ENCODE peak calls at places on chromosomes 7 and 10, in nine cellular contexts. S is sigmoid colon; L is A549; F is ascending aorta; I is CD8-positive, alpha-beta T cell; X is effector memory CD4-positive, alpha-beta T cell; C is fibroblast of lung; V is GM23248; J is HCT116. O is an unnamed sample. For H3K4me1, the result is how much of the 10 kb centered on the place peaks cover.

GRCh38 chr7:87506243-87507180 is 31.0 kb upstream of the ABCB4 start:
- DNase-seq in S (no peak), L (peak), F (no peak), I (no peak), X (no peak), C (peak), V (peak), J (peak), O (no peak)

GRCh38 chr10:120824864-120825263 is 26.3 kb upstream of the WDR11 start:
- DNase-seq in S (no peak), L (peak), F (no peak), I (no peak), X (no peak), C (peak), V (peak), J (peak), O (no peak)

GRCh38 chr10:124143721-124144120 is 50.3 kb upstream of the CHST15 start:
- DNase-seq in S (peak), L (no peak), F (peak), I (no peak), X (no peak), C (no peak), V (no peak), J (no peak), O (no peak)

GRCh38 chr7:76155938-76156337 is 45.8 kb upstream of the SRRM3 start:
- DNase-seq in S (peak), L (peak), F (peak), I (no peak), X (no peak), C (peak), V (peak), J (no peak), O (peak)

GRCh38 chr7:82044497-82045080 is 274.7 kb upstream of the HGF start:
- DNase-seq in S (no peak), L (peak), F (no peak), I (no peak), X (no peak), C (peak), V (peak), J (peak), O (peak)

GRCh38 chr10:104342941-104343411 is 4.7 kb upstream of the ITPRIP start:
- DNase-seq in S (no peak), L (no peak), F (no peak), I (no peak), X (no peak), C (peak), V (peak), J (no peak), O (no peak)

GRCh38 chr10:61757001-61757400 is 94.3 kb downstream of the CABCOCO1 start:
- DNase-seq in S (no peak), L (no peak), F (no peak), I (no peak), X (no peak), C (no peak), V (no peak), J (no peak), O (no peak)

GRCh38 chr7:90579181-90579688 is 16.9 kb upstream of the CDK14 start:
- DNase-seq in S (no peak), L (no peak), F (no peak), I (no peak), X (no peak), C (peak), V (peak), J (no peak), O (no peak)

GRCh38 chr10:5818048-5818331 is 4.8 kb upstream of the GDI2 start:
- DNase-seq in S (no peak), L (no peak), F (no peak), I (no peak), X (no peak), C (no peak), V (no peak), J (no peak), O (no peak)

GRCh38 chr10:47440207-47440606 is 43.7 kb downstream of the ANXA8 start:
- DNase-seq in S (no peak), L (no peak), F (no peak), I (no peak), X (no peak), C (no peak), V (no peak), J (no peak), O (no peak)

GRCh38 chr7:40586197-40586596 is 451.4 kb downstream of the SUGCT start:
- DNase-seq in S (no peak), L (no peak), F (no peak), I (no peak), X (no peak), C (peak), V (peak), J (no peak), O (no peak)

GRCh38 chr10:97940534-97940933 is 89.9 kb downstream of the CRTAC1 start:
- DNase-seq in S (no peak), L (no peak), F (no peak), I (no peak), X (no peak), C (no peak), V (no peak), J (no peak), O (no peak)

GRCh38 chr10:32693441-32693979 is 247.6 kb downstream of the CCDC7 start:
- DNase-seq in S (no peak), L (no peak), F (no peak), I (no peak), X (no peak), C (no peak), V (no peak), J (no peak), O (no peak)

GRCh38 chr10:117455346-117455745 is 80.1 kb upstream of the PDZD8 start:
- DNase-seq in S (no peak), L (no peak), F (no peak), I (no peak), X (no peak), C (no peak), V (no peak), J (no peak), O (no peak)

GRCh38 chr7:104341545-104341944 is 13.1 kb downstream of the LHFPL3 start:
- DNase-seq in S (no peak), L (peak), F (no peak), I (no peak), X (no peak), C (no peak), V (no peak), J (no peak), O (no peak)

GRCh38 chr10:13213163-13213562 is 21.0 kb downstream of the UCMA start:
- DNase-seq in S (no peak), L (no peak), F (no peak), I (no peak), X (no peak), C (no peak), V (no peak), J (no peak), O (no peak)

GRCh38 chr7:30563326-30563942 is 31.2 kb upstream of the GARS1 start:
- DNase-seq in S (no peak), L (no peak), F (no peak), I (no peak), X (no peak), C (peak), V (peak), J (no peak), O (no peak)

GRCh38 chr10:71486465-71487114 is 89.9 kb downstream of the CDH23 start:
- DNase-seq in S (no peak), L (peak), F (no peak), I (peak), X (peak), C (peak), V (peak), J (peak), O (peak)

GRCh38 chr7:158239290-158239981 is 348.2 kb downstream of the PTPRN2 start:
- DNase-seq in S (no peak), L (no peak), F (no peak), I (no peak), X (no peak), C (no peak), V (no peak), J (no peak), O (no peak)

GRCh38 chr10:119365773-119366640 is 158.6 kb downstream of the GRK5 start:
- DNase-seq in S (peak), L (no peak), F (no peak), I (no peak), X (no peak), C (no peak), V (no peak), J (no peak), O (peak)

GRCh38 chr10:98748298-98748697 is 301.6 kb upstream of the HPS1 start:
- DNase-seq in S (no peak), L (peak), F (no peak), I (no peak), X (no peak), C (no peak), V (peak), J (peak), O (no peak)

GRCh38 chr10:71621263-71621751 is 98.3 kb downstream of the C10orf105 start:
- DNase-seq in S (peak), L (no peak), F (no peak), I (no peak), X (no peak), C (no peak), V (peak), J (no peak), O (peak)

GRCh38 chr10:35433851-35434426 is 97.6 kb downstream of the CCNY start:
- DNase-seq in S (no peak), L (no peak), F (no peak), I (no peak), X (no peak), C (peak), V (peak), J (no peak), O (no peak)

GRCh38 chr10:123043409-123043925 is 34.7 kb downstream of the ACADSB start:
- DNase-seq in S (no peak), L (peak), F (no peak), I (peak), X (peak), C (peak), V (peak), J (peak), O (no peak)

GRCh38 chr10:111525696-111526095 is 448.9 kb downstream of the ADRA2A start:
- DNase-seq in S (no peak), L (no peak), F (no peak), I (no peak), X (no peak), C (no peak), V (no peak), J (no peak), O (no peak)

GRCh38 chr10:71659050-71659738 is 60.4 kb downstream of the C10orf105 start:
- DNase-seq in S (no peak), L (no peak), F (no peak), I (no peak), X (no peak), C (no peak), V (no peak), J (no peak), O (no peak)

GRCh38 chr10:46299531-46300366 is 13.0 kb downstream of the ANTXRL start:
- DNase-seq in S (peak), L (no peak), F (peak), I (peak), X (no peak), C (no peak), V (no peak), J (no peak), O (peak)

GRCh38 chr7:66205736-66206080 is 574 bp downstream of the TPST1 start:
- DNase-seq in S (no peak), L (no peak), F (no peak), I (no peak), X (no peak), C (no peak), V (peak), J (no peak), O (no peak)

GRCh38 chr10:75403144-75404022 is 1.8 kb upstream of the ZNF503 start:
- DNase-seq in S (peak), L (peak), F (peak), I (no peak), X (no peak), C (peak), V (peak), J (no peak), O (peak)

GRCh38 chr10:90872648-90873020 is 860 bp downstream of the RPP30 start:
- DNase-seq in S (no peak), L (no peak), F (no peak), I (no peak), X (no peak), C (no peak), V (peak), J (no peak), O (no peak)

GRCh38 chr7:259751-260405 is 30.1 kb upstream of the FOXL3 start:
- DNase-seq in S (no peak), L (no peak), F (no peak), I (no peak), X (no peak), C (no peak), V (no peak), J (no peak), O (no peak)

GRCh38 chr10:96130326-96130758 is 245 bp downstream of the ZNF518A start:
- DNase-seq in S (peak), L (peak), F (peak), I (peak), X (peak), C (peak), V (peak), J (no peak), O (peak)

GRCh38 chr10:75350791-75351190 is 50.8 kb downstream of the ZNF503 start:
- DNase-seq in S (no peak), L (peak), F (no peak), I (no peak), X (no peak), C (peak), V (peak), J (peak), O (no peak)

GRCh38 chr10:7085913-7086589 is 324.8 kb downstream of the SFMBT2 start:
- DNase-seq in S (no peak), L (peak), F (no peak), I (no peak), X (no peak), C (peak), V (peak), J (no peak), O (no peak)

GRCh38 chr10:73785721-73786511 is 510 bp downstream of the ZSWIM8 start:
- DNase-seq in S (no peak), L (no peak), F (peak), I (peak), X (peak), C (peak), V (peak), J (no peak), O (no peak)

DNA sequence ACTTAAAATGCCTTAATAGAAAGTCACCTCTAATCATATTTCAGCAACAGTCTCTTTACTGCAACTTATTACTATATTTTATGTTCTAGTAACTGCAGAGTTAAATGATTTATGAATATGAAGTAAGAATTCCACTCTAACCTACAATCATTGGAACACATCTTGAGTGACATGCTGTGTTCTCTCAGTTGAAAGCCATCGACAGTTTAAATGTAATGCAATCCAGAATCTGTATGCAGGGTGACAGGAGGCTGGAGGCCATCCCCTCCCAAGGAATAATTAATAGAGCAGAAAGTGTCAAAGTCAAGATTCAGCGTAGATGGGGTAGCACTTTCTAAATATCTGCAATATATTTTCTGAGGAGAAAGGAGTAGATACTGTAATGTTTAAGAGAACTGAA is 590.3 kb upstream of the SORCS1 start:
- DNase-seq in S (no peak), L (no peak), F (no peak), I (no peak), X (no peak), C (no peak), V (no peak), J (no peak), O (no peak)
- H3K4me1 ChIP-seq in S (under half), L (under half), F (under half), I (under half), X (under half), C (under half), V (under half), J (under half), O (under half)

DNA sequence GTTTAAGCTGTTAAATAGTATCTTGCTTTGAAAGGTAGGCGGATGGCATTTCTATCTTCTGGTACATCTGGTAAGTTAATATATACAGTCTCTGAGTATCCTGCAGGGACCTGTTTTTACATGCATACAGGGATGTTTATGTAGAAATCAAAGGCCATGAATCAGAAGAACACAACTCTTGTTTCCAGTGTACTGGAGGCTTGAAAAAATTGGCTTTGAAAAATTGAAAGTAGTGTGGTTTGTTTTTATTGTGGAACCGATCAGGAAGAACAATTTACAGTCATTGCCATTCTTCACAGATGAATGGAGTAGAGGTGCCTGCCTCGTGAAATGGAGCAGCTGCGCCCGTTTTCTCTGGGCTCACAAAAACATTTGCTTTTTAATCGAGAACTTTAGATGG is 54.0 kb upstream of the RPA3 start:
- DNase-seq in S (no peak), L (no peak), F (no peak), I (no peak), X (no peak), C (peak), V (no peak), J (no peak), O (no peak)
- H3K4me1 ChIP-seq in S (under half), L (under half), F (under half), I (under half), X (under half), C (under half), V (under half), J (under half), O (under half)

DNA sequence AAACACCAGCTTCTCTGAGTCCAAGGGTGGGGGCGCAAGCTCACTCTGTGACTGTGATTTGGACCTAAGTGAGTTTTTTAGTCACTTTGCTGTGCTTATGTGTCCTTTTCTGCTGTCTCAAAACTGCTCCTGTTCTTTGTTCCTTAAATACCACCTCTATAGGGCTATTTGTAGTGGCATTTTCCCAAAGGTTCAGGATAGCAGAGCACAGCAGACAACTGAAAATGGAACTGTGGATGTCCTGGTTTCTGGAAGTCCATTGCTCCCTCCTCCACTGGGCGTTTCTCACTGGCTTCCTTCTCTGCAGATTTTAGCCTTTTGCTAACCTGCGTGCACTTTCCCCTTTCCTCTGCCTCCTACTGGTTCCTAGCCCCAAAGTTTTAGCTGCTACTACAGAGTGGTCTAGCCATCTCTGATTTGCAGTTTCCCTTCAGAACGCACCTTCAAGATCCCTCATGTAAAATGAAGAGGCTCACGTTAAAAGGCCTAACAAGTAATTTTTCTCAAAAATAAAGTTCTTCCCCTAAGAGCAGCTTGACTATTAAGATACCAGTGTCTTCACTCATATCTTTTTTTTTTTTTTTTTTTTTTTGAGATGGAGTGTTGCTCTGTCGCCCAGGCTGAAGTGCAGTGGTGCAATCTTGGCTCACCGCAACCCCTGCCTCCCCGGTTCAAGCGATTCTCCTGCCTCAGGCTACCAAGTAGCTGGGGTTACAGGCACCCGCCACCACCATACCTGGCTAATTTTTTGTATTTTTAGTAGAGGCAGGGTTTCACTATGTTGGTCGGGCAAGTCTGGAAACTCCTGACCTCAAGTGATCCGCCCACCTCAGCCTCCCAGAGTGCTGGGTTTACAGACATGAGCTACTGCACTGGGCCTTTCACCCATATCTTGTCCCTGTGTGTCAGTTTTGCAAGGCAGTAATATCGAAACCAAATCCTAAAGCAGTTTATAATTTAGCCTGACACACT is 25.8 kb downstream of the BLVRA start:
- DNase-seq in S (peak), L (no peak), F (no peak), I (no peak), X (no peak), C (peak), V (peak), J (no peak), O (no peak)
- H3K4me1 ChIP-seq in S (under half), L (under half), F (under half), I (under half), X (under half), C (under half), V (under half), J (under half), O (under half)

DNA sequence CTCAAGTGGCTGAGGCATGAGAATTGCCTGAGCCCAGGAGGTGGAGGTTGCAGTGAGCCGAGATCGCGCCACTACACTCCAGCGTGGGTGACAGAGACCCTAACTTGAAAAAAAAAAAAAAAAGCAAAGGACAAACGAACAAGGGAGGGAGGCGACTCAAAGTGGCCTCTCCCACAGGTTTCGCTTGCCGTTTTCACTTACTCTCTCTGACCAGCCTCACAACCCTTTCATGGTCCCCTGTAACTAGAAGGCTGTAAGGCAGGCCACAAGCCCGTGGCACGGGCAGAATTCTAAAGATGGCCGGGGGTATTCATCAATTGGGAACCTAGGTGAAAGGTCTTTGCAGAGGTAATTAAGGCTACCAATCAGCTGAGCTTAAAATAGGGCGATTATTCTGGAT is 25.5 kb downstream of the GNA12 start:
- DNase-seq in S (no peak), L (no peak), F (no peak), I (no peak), X (no peak), C (no peak), V (no peak), J (no peak), O (no peak)
- H3K4me1 ChIP-seq in S (under half), L (half or more), F (under half), I (under half), X (under half), C (under half), V (under half), J (under half), O (half or more)

DNA sequence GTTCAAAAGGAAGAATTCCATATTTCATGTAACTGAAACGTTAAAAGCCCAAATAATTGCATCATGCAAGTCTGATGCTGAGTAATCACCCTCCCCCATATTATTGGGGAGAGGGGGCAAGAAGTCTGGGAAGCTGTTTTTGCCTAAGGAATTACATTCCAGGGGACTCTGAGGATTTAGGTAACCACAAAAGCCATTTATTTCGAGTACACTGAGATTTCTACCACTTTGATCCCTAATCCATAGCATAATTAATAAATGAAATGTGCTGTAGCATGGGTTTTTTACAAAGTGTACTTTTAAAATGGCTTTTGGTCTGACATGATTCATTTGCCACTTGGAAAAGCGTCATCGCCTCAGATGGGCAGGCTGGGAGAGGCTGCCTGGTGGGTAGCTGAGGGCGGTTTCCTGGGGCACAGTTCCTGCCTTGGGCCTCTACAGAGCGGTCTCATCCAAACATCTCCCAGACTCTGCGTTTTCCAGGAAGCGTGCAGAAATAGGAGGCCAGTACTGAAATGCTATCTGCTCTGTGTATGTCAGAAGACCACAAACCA is 106.5 kb downstream of the TCF7L2 start:
- DNase-seq in S (no peak), L (no peak), F (no peak), I (no peak), X (no peak), C (peak), V (peak), J (no peak), O (no peak)
- H3K4me1 ChIP-seq in S (under half), L (half or more), F (under half), I (under half), X (under half), C (under half), V (half or more), J (half or more), O (half or more)

GRCh38 chr10:127880557-127880956 is 12.2 kb downstream of the CLRN3 start:
- DNase-seq in S (no peak), L (no peak), F (no peak), I (no peak), X (no peak), C (no peak), V (no peak), J (no peak), O (no peak)
- H3K4me1 ChIP-seq in S (under half), L (under half), F (under half), I (under half), X (under half), C (under half), V (under half), J (under half), O (under half)